ENCODE peak calls at places on chromosomes 13 and 19, in ten cellular contexts. One of them, this sample, is unnamed.

GRCh38 chr19:45753548-45753947 is 15.5 kb downstream of the SIX5 start:
- DNase-seq in HL-60: no peak
- DNase-seq in HCT116: no peak
- DNase-seq in non-pigmented ciliary epithelial cell: no peak
- DNase-seq in stimulated activated CD4-positive, alpha-beta T cell treated with anti-CD3 and anti-CD28 coated beads, Interleukin-1b, Interleukin-23, amount 100 ng/mL, for 24 hours: no peak
- DNase-seq in AG04449: no peak
- DNase-seq in astrocyte of the spinal cord: no peak
- DNase-seq in EL: no peak
- DNase-seq in nephron progenitor cell: peak
- DNase-seq in SW 1271: no peak
- DNase-seq in this sample: no peak

GRCh38 chr13:34357435-34358232 is 539.7 kb downstream of the RFC3 start:
- DNase-seq in stimulated activated CD4-positive, alpha-beta T cell treated with anti-CD3 and anti-CD28 coated beads, Interleukin-1b, Interleukin-23, amount 100 ng/mL, for 24 hours: no peak
- DNase-seq in non-pigmented ciliary epithelial cell: peak
- DNase-seq in AG04449: peak
- DNase-seq in EL: peak
- DNase-seq in HL-60: no peak
- DNase-seq in SW 1271: peak
- DNase-seq in astrocyte of the spinal cord: peak
- DNase-seq in HCT116: no peak
- DNase-seq in nephron progenitor cell: no peak
- DNase-seq in this sample: peak

GRCh38 chr19:33052352-33052972 is 12.2 kb downstream of the RHPN2 start:
- DNase-seq in nephron progenitor cell: no peak
- DNase-seq in SW 1271: no peak
- DNase-seq in EL: peak
- DNase-seq in HCT116: no peak
- DNase-seq in stimulated activated CD4-positive, alpha-beta T cell treated with anti-CD3 and anti-CD28 coated beads, Interleukin-1b, Interleukin-23, amount 100 ng/mL, for 24 hours: no peak
- DNase-seq in AG04449: no peak
- DNase-seq in HL-60: no peak
- DNase-seq in astrocyte of the spinal cord: no peak
- DNase-seq in non-pigmented ciliary epithelial cell: no peak
- DNase-seq in this sample: no peak

GRCh38 chr19:35673121-35673804 is 6.9 kb downstream of the UPK1A start:
- DNase-seq in astrocyte of the spinal cord: peak
- DNase-seq in stimulated activated CD4-positive, alpha-beta T cell treated with anti-CD3 and anti-CD28 coated beads, Interleukin-1b, Interleukin-23, amount 100 ng/mL, for 24 hours: peak
- DNase-seq in HL-60: no peak
- DNase-seq in SW 1271: peak
- DNase-seq in non-pigmented ciliary epithelial cell: peak
- DNase-seq in nephron progenitor cell: peak
- DNase-seq in HCT116: peak
- DNase-seq in AG04449: no peak
- DNase-seq in EL: peak
- DNase-seq in this sample: peak

GRCh38 chr13:40445557-40445990 is 220.9 kb downstream of the FOXO1 start:
- DNase-seq in astrocyte of the spinal cord: peak
- DNase-seq in HL-60: no peak
- DNase-seq in non-pigmented ciliary epithelial cell: peak
- DNase-seq in HCT116: no peak
- DNase-seq in stimulated activated CD4-positive, alpha-beta T cell treated with anti-CD3 and anti-CD28 coated beads, Interleukin-1b, Interleukin-23, amount 100 ng/mL, for 24 hours: no peak
- DNase-seq in nephron progenitor cell: no peak
- DNase-seq in AG04449: no peak
- DNase-seq in SW 1271: no peak
- DNase-seq in EL: peak
- DNase-seq in this sample: peak

GRCh38 chr13:19601749-19602725 is 31.4 kb upstream of the MPHOSPH8 start:
- DNase-seq in stimulated activated CD4-positive, alpha-beta T cell treated with anti-CD3 and anti-CD28 coated beads, Interleukin-1b, Interleukin-23, amount 100 ng/mL, for 24 hours: no peak
- DNase-seq in EL: peak
- DNase-seq in AG04449: no peak
- DNase-seq in HCT116: no peak
- DNase-seq in astrocyte of the spinal cord: peak
- DNase-seq in SW 1271: no peak
- DNase-seq in nephron progenitor cell: peak
- DNase-seq in HL-60: peak
- DNase-seq in non-pigmented ciliary epithelial cell: no peak
- DNase-seq in this sample: no peak

GRCh38 chr13:28467034-28467433 is 27.9 kb downstream of the FLT1 start:
- DNase-seq in HCT116: no peak
- DNase-seq in SW 1271: no peak
- DNase-seq in astrocyte of the spinal cord: no peak
- DNase-seq in HL-60: no peak
- DNase-seq in AG04449: no peak
- DNase-seq in EL: no peak
- DNase-seq in non-pigmented ciliary epithelial cell: no peak
- DNase-seq in stimulated activated CD4-positive, alpha-beta T cell treated with anti-CD3 and anti-CD28 coated beads, Interleukin-1b, Interleukin-23, amount 100 ng/mL, for 24 hours: no peak
- DNase-seq in nephron progenitor cell: no peak
- DNase-seq in this sample: no peak

GRCh38 chr13:113064534-113065405 is 40.8 kb upstream of the F7 start:
- DNase-seq in HL-60: no peak
- DNase-seq in SW 1271: no peak
- DNase-seq in astrocyte of the spinal cord: peak
- DNase-seq in EL: peak
- DNase-seq in non-pigmented ciliary epithelial cell: peak
- DNase-seq in AG04449: no peak
- DNase-seq in stimulated activated CD4-positive, alpha-beta T cell treated with anti-CD3 and anti-CD28 coated beads, Interleukin-1b, Interleukin-23, amount 100 ng/mL, for 24 hours: no peak
- DNase-seq in nephron progenitor cell: no peak
- DNase-seq in HCT116: peak
- DNase-seq in this sample: peak

GRCh38 chr13:48078251-48078656 is 16.6 kb downstream of the MED4 start:
- DNase-seq in SW 1271: no peak
- DNase-seq in non-pigmented ciliary epithelial cell: no peak
- DNase-seq in astrocyte of the spinal cord: no peak
- DNase-seq in EL: no peak
- DNase-seq in HCT116: peak
- DNase-seq in AG04449: no peak
- DNase-seq in HL-60: peak
- DNase-seq in stimulated activated CD4-positive, alpha-beta T cell treated with anti-CD3 and anti-CD28 coated beads, Interleukin-1b, Interleukin-23, amount 100 ng/mL, for 24 hours: no peak
- DNase-seq in nephron progenitor cell: no peak
- DNase-seq in this sample: no peak

GRCh38 chr13:28494537-28494860 is 429 bp downstream of the FLT1 start:
- DNase-seq in SW 1271: no peak
- DNase-seq in EL: no peak
- DNase-seq in nephron progenitor cell: peak
- DNase-seq in HL-60: no peak
- DNase-seq in AG04449: no peak
- DNase-seq in astrocyte of the spinal cord: no peak
- DNase-seq in stimulated activated CD4-positive, alpha-beta T cell treated with anti-CD3 and anti-CD28 coated beads, Interleukin-1b, Interleukin-23, amount 100 ng/mL, for 24 hours: no peak
- DNase-seq in HCT116: no peak
- DNase-seq in non-pigmented ciliary epithelial cell: no peak
- DNase-seq in this sample: no peak

GRCh38 chr19:1469936-1470863 is 8.8 kb downstream of the C19orf25 start:
- DNase-seq in nephron progenitor cell: peak
- DNase-seq in non-pigmented ciliary epithelial cell: no peak
- DNase-seq in AG04449: no peak
- DNase-seq in SW 1271: no peak
- DNase-seq in EL: peak
- DNase-seq in astrocyte of the spinal cord: no peak
- DNase-seq in HCT116: peak
- DNase-seq in stimulated activated CD4-positive, alpha-beta T cell treated with anti-CD3 and anti-CD28 coated beads, Interleukin-1b, Interleukin-23, amount 100 ng/mL, for 24 hours: no peak
- DNase-seq in HL-60: no peak
- DNase-seq in this sample: no peak

GRCh38 chr19:5166262-5166661 is 174.3 kb downstream of the PTPRS start:
- DNase-seq in SW 1271: no peak
- DNase-seq in HL-60: no peak
- DNase-seq in astrocyte of the spinal cord: peak
- DNase-seq in nephron progenitor cell: no peak
- DNase-seq in AG04449: peak
- DNase-seq in EL: peak
- DNase-seq in non-pigmented ciliary epithelial cell: no peak
- DNase-seq in stimulated activated CD4-positive, alpha-beta T cell treated with anti-CD3 and anti-CD28 coated beads, Interleukin-1b, Interleukin-23, amount 100 ng/mL, for 24 hours: no peak
- DNase-seq in HCT116: no peak
- DNase-seq in this sample: no peak